ENCODE peak calls at places on chromosomes 11 and 22, in five cellular contexts. U is H1, T is HepG2, F is GM12878, L is K562. B is an unnamed sample.
A peak's percentile ranks its signal among the peaks of the same experiment; 100 is the strongest.

GRCh38 chr22:23481369-23481768 is 98.7 kb downstream of the IGLL1 start:
- DNase-seq in U (no peak), T (no peak), F (no peak), L (no peak), B (no peak)

GRCh38 chr22:17587631-17588030 is 24.3 kb downstream of the SLC25A18 start:
- DNase-seq in U (no peak), T (no peak), F (no peak), L (no peak), B (no peak)

GRCh38 chr11:60118333-60118732 is 29.9 kb downstream of the MS4A2 start:
- DNase-seq in U (no peak), T (no peak), F (no peak), L (peak; percentile 21), B (no peak)

GRCh38 chr11:1888347-1888753 is 3.3 kb downstream of the PRR33 start:
- DNase-seq in U (no peak), T (no peak), F (no peak), L (no peak), B (no peak)

GRCh38 chr11:71451596-71452353 is 1.2 kb upstream of the NADSYN1 start:
- DNase-seq in U (no peak), T (peak; percentile 14), F (no peak), L (peak; percentile 72), B (no peak)

GRCh38 chr22:27779650-27780049 is 21.9 kb downstream of the MN1 start:
- DNase-seq in U (no peak), T (no peak), F (no peak), L (no peak), B (no peak)

GRCh38 chr11:36672815-36673450 is 74.9 kb upstream of the RAG2 start:
- DNase-seq in U (no peak), T (peak; percentile 55), F (no peak), L (peak; percentile 55), B (peak; percentile 38)

GRCh38 chr11:61513143-61513740 is 4.7 kb downstream of the LRRC10B start:
- DNase-seq in U (no peak), T (no peak), F (no peak), L (no peak), B (no peak)

GRCh38 chr11:58968251-58968711 is 29.0 kb downstream of the GLYATL1 start:
- DNase-seq in U (no peak), T (no peak), F (no peak), L (no peak), B (no peak)

GRCh38 chr11:58965246-58965985 is 26.1 kb downstream of the GLYATL1 start:
- DNase-seq in U (no peak), T (no peak), F (no peak), L (no peak), B (no peak)

GRCh38 chr11:67316882-67317364 is 13.6 kb downstream of the SSH3 start:
- DNase-seq in U (no peak), T (no peak), F (no peak), L (no peak), B (peak; percentile 45)

GRCh38 chr11:124669193-124669592 is 4.3 kb downstream of the SIAE start:
- DNase-seq in U (peak; percentile 57), T (peak; percentile 33), F (no peak), L (peak; percentile 78), B (peak; percentile 28)

GRCh38 chr11:113519989-113520613 is 44.9 kb upstream of the DRD2 start:
- DNase-seq in U (no peak), T (no peak), F (no peak), L (no peak), B (no peak)

GRCh38 chr11:86103808-86104207 is 34.9 kb upstream of the PICALM start:
- DNase-seq in U (no peak), T (no peak), F (no peak), L (peak; percentile 43), B (no peak)

GRCh38 chr11:119874660-119875238 is 145.7 kb upstream of the NECTIN1 start:
- DNase-seq in U (no peak), T (no peak), F (no peak), L (no peak), B (no peak)

GRCh38 chr22:38724926-38725571 is 19.3 kb downstream of the GTPBP1 start:
- DNase-seq in U (no peak), T (peak; percentile 58), F (no peak), L (peak; percentile 31), B (no peak)

GRCh38 chr22:37070744-37071143 is 19.2 kb downstream of the KCTD17 start:
- DNase-seq in U (no peak), T (no peak), F (no peak), L (no peak), B (no peak)

GRCh38 chr22:36577019-36577418 is 48.1 kb upstream of the EIF3D start:
- DNase-seq in U (no peak), T (peak; percentile 3), F (no peak), L (no peak), B (peak; percentile 7)

GRCh38 chr22:48316245-48316875 is 1511.3 kb downstream of the BRD1 start:
- DNase-seq in U (no peak), T (no peak), F (no peak), L (no peak), B (no peak)

GRCh38 chr11:18731949-18732821 is 6.2 kb upstream of the IGSF22 start:
- DNase-seq in U (peak; percentile 90), T (no peak), F (peak; percentile 24), L (peak; percentile 67), B (peak; percentile 19)

GRCh38 chr22:45994516-45995404 is 17.8 kb upstream of the WNT7B start:
- DNase-seq in U (peak; percentile 100), T (no peak), F (no peak), L (peak; percentile 57), B (no peak)

GRCh38 chr11:92259861-92260260 is 35.2 kb downstream of the FAT3 start:
- DNase-seq in U (no peak), T (no peak), F (no peak), L (no peak), B (no peak)

GRCh38 chr22:46617250-46618103 is 2.7 kb upstream of the GRAMD4 start:
- DNase-seq in U (no peak), T (no peak), F (no peak), L (no peak), B (no peak)

GRCh38 chr11:30830666-30831065 is 244.5 kb upstream of the MPPED2 start:
- DNase-seq in U (no peak), T (no peak), F (no peak), L (no peak), B (no peak)

GRCh38 chr11:10487002-10487647 is 32.1 kb downstream of the AMPD3 start:
- DNase-seq in U (no peak), T (no peak), F (no peak), L (no peak), B (no peak)

GRCh38 chr11:61019818-61020405 is 48.4 kb downstream of the CD6 start:
- DNase-seq in U (no peak), T (no peak), F (no peak), L (no peak), B (no peak)

GRCh38 chr11:116232364-116232801 is 540.4 kb downstream of the BUD13 start:
- DNase-seq in U (no peak), T (no peak), F (no peak), L (no peak), B (no peak)

GRCh38 chr22:42711895-42712837 is 8.5 kb downstream of the A4GALT start:
- DNase-seq in U (no peak), T (no peak), F (no peak), L (no peak), B (no peak)

GRCh38 chr11:121928597-121929580 is 187.1 kb downstream of the BLID start:
- DNase-seq in U (peak; percentile 48), T (peak; percentile 85), F (no peak), L (no peak), B (no peak)

GRCh38 chr11:122287401-122287800 is 171.4 kb upstream of the BLID start:
- DNase-seq in U (no peak), T (no peak), F (no peak), L (no peak), B (no peak)

DNA sequence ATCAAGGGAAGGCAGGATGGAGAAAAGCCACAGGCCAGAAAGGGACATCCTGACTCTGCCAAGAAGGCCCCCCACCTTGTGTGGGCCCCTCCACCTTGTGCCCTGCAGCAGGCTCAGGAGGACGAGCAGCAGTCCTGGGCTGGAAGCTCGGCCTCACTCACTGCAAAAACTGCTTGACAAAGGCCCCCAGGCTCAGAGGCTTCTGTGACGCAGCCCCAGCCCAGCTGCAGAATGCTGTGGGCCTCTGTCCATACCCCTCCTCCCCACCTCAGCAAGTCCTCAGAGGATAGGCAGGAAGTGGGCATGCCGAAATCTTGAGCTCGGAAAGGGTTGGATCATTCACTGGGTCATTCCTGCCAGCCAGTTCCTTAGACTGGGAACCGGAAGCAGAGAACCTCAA is 61.9 kb downstream of the NRXN2 start:
- DNase-seq in U (no peak), T (no peak), F (no peak), L (no peak), B (no peak)
- TF ChIP-seq POLR2AphosphoS5 in U (no peak), T (no peak), F (no peak), L (no peak), B (no peak)

DNA sequence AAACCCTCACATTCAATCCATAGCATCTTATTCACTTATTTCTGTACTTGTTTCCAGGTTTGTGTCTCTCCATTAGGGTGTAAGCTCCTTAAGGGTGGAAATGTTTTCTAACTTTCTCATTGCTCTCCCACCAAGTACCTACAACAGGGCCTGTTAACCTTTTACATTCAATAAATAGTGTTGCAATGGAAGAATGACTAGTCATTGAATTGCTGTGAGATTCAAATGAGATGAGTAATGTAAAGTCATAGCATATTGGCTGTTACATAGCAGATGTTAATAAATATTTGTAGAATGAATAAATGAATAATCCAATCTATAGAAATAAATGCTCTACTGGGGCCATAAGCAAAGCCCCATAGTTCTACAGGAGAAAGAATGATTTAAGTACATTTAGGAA is 75.4 kb upstream of the DDI1 start:
- DNase-seq in U (no peak), T (no peak), F (no peak), L (no peak), B (no peak)
- TF ChIP-seq CEBPB in U (no peak), T (no peak), F (no peak), L (no peak), B (no peak)

DNA sequence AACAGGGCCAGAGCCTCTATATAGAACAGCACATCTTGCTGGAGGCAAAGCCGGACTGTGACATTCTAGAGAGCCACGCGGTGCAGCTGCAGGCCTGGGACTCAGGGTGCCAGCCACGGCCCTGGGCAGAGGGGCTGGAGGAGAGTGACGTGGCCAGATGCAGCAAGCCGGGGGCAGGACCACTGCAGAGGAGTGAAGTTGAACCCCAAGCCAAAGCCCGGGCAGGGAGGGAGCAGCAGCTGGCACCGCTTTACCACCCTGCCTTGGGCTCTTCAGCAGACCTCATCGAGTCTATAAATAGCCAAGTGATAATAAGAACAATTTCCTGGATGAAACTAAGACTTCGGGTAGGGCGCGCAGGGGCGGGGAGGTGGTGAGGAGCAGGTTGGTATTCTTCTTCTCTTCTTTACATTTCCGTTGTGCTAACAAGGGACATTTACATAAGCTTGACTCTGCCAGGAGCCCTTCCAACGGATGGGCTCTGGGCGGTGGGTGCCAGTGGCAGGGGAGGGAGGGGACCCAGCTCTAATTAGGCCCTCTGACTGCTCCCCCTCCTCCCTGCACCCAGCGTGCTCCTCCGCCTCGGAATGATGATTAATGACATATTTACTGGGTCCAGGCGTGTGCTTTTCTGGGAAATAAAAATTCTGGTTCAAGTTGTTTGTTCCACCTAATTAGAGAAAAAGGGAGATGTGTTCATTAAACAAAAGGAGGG is 110.2 kb downstream of the ST3GAL4 start:
- DNase-seq in U (no peak), T (no peak), F (peak; percentile 53), L (no peak), B (no peak)
- TF ChIP-seq YY1 in U (no peak), T (no peak), F (no peak), L (no peak), B (no peak)

DNA sequence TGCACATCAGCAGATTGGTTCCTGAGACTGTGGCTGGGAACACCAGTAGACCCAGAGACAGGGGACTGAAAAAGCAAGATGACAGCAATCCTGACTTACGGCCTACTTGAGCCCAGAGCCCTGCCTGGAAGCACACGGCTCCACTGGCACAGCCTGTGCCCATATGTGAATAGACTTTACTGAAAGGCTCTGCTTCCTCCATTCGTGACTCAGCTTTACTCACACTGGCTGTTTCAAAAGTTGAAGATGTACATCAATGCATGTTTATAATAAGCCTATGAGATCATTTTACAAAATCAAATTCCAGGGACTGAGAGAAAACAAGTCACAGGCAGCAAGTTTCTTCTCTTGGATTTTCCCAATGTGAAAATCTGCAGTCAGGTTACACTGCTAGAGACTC is 134.7 kb upstream of the TEAD1 start:
- DNase-seq in U (no peak), T (no peak), F (no peak), L (no peak), B (no peak)
- TF ChIP-seq POLR2AphosphoS5 in U (no peak), T (no peak), F (no peak), L (no peak), B (no peak)